ENCODE peak calls at places on chromosomes 5 and 9, in seven cellular contexts. Z is HepG2, B is SK-N-SH, O is H1, S is T47D, T is K562, V is GM12878. I is an unnamed sample.

GRCh38 chr9:26939934-26940711 is 6.9 kb downstream of the PLAA start:
- DNase-seq in O (no peak), S (no peak), V (no peak), T (no peak), B (no peak), Z (no peak), I (no peak)

GRCh38 chr5:146753618-146754123 is 124.9 kb downstream of the PPP2R2B start:
- DNase-seq in Z (no peak), O (no peak), V (no peak), S (no peak), B (no peak), T (no peak), I (no peak)

GRCh38 chr5:307794-308579 is 13.5 kb upstream of the AHRR start:
- DNase-seq in B (no peak), V (no peak), T (no peak), O (no peak), Z (no peak), S (no peak), I (no peak)

GRCh38 chr9:4549751-4550295 is 59.6 kb downstream of the SLC1A1 start:
- DNase-seq in T (no peak), B (no peak), Z (no peak), O (no peak), V (no peak), S (no peak), I (no peak)

GRCh38 chr5:156379198-156379597 is 52.2 kb downstream of the SGCD start:
- DNase-seq in S (no peak), B (no peak), Z (no peak), O (no peak), V (no peak), T (no peak), I (no peak)

GRCh38 chr5:27875148-27875547 is 836.8 kb upstream of the CDH9 start:
- DNase-seq in S (no peak), Z (no peak), O (no peak), V (no peak), B (no peak), T (no peak), I (no peak)

GRCh38 chr5:36713541-36713940 is 107.1 kb downstream of the SLC1A3 start:
- DNase-seq in Z (no peak), S (no peak), T (no peak), V (no peak), B (no peak), O (no peak), I (no peak)

GRCh38 chr5:65925094-65925600 is 1.2 kb upstream of the ERBIN start:
- DNase-seq in V (peak; percentile 56), Z (peak; percentile 36), T (peak; percentile 82), S (peak; percentile 46), O (no peak), B (no peak), I (no peak)

GRCh38 chr5:124463840-124464239 is 282.6 kb downstream of the ZNF608 start:
- DNase-seq in B (no peak), Z (no peak), S (no peak), O (no peak), T (no peak), V (no peak), I (no peak)

GRCh38 chr5:171221931-171222330 is 87.1 kb upstream of the TLX3 start:
- DNase-seq in B (no peak), S (no peak), Z (no peak), O (no peak), V (no peak), T (no peak), I (no peak)

GRCh38 chr9:27227192-27227591 is 69.8 kb downstream of the EQTN start:
- DNase-seq in B (no peak), S (no peak), V (no peak), T (no peak), Z (peak; percentile 1), O (no peak), I (no peak)

GRCh38 chr9:5630038-5630507 is 1.2 kb downstream of the RIC1 start:
- DNase-seq in T (peak; percentile 38), S (no peak), V (no peak), B (peak; percentile 42), O (no peak), Z (peak; percentile 16), I (no peak)

DNA sequence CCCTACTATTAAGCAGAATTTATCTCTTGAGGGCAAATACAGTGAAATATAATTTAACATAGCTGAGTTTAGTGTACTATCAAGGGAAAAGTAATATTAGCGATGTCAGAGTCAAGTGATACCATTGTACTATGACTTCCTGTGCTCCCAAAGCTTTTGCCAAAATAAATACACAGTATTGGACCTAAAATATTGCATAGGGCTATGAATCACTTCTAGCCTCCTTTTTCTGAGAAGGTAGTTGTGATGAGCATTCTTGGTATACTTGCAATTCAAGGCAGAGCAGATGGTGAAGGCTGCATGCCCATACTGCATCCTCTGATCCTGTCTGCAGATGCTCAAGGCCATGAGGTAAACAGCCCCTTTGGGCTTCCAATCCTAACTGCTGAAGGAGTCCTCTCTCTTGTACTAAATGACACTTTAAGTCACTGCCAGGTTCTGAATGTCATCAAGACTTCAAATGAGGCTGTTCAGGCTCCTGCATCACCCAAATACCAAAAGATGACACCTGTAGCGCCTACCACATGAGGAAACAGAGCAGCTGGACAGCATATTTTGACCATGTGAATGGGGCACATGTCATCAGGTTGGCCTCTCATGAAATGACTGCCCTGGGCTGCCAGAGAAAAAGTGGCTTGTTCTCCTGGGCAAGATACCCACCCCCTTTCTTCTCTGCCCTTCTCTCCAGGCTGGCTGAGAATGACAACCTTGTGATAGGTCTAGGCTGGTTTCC is 29.7 kb upstream of the PPP2CA start:
- DNase-seq in Z (no peak), V (no peak), S (no peak), O (no peak), T (no peak), B (no peak), I (no peak)
- TF ChIP-seq JUND in Z (no peak), V (no peak), S (no peak), O (no peak), T (no peak), B (no peak), I (no peak)

DNA sequence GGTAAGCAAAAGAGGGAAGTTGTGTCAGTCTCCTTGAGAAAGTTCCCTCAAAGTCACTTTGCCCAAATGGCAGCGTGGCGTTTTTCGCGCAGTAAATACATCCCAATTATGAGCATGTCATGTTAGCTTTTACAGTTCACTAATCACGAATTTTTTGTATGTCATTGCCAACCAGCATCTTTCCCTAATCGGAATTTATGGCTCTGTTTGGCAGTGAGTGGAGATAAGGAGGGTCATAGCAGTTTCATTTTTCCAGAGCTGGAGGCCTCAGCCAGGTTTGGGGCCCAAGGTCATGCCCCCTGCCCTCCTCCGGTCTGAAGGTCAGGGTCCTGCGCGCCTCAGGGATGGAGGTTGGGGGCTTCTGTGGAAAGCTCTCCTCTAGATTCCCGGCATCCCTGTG is 50.1 kb downstream of the C5orf15 start:
- DNase-seq in T (no peak), V (no peak), Z (no peak), B (no peak), S (no peak), O (no peak), I (no peak)
- TF ChIP-seq JUND in T (no peak), V (no peak), Z (no peak), B (no peak), S (no peak), O (no peak), I (no peak)

GRCh38 chr5:161030219-161030618 is 178.2 kb upstream of the ATP10B start:
- DNase-seq in O (no peak), B (no peak), S (no peak), T (no peak), Z (no peak), V (no peak), I (no peak)
- TF ChIP-seq JUND in O (no peak), B (no peak), S (no peak), T (no peak), Z (no peak), V (no peak), I (no peak)

GRCh38 chr5:92927291-92927778 is 653.7 kb downstream of the NR2F1-AS1 start:
- DNase-seq in B (no peak), V (no peak), T (no peak), Z (peak; percentile 96), O (no peak), S (no peak), I (peak; percentile 72)
- TF ChIP-seq JUND in B (no peak), V (no peak), T (no peak), Z (peak; percentile 97), O (no peak), S (no peak), I (peak; percentile 84)

DNA sequence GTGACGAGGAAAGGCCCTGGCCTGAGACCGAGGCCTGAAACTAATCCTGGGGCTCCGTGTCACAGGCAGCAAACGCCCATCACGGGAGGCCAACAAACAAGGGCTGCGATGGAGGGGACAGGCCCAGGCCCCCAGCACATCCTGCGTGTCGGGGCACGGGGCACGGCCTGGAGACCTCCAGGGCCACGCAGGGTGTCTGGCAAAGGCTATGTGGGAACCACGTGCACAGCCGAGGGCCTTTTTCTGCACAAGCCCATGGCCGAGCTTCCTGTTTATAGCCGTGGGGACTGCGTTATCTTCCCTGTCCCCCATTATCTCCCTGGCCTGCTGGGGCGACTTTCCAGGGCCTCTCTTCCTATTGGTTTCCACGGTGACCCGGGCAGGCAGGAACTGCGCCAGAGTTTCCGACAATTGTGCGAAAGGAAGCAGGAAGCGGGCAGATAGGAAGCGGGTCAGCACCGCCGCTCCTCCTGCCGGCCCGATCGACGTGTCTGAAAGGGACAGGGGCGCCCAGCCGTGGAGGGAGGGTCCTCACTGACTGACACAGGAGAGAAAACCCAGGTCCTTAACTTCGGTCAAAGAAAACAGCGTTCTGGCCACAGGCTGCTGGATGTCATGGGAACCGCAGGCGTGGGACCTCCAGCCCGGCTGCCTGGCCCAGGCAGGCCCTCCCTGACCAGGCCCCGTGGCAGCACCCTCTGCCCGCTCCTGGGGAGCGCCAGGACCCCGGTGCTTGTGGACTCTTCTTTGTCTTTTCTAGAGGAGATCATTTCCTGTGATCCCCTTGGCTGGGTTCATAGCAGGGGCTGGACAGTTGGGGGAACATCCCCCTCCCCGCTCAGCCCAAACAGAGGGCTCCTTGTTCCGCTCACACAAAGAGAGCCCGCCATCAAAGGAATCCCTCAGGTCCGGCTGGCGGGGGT is 29.1 kb upstream of the SEC16A start:
- DNase-seq in V (no peak), B (no peak), S (no peak), T (peak; percentile 88), O (no peak), Z (peak; percentile 34), I (no peak)
- TF ChIP-seq JUND in V (no peak), B (no peak), S (no peak), T (no peak), O (no peak), Z (no peak), I (no peak)

DNA sequence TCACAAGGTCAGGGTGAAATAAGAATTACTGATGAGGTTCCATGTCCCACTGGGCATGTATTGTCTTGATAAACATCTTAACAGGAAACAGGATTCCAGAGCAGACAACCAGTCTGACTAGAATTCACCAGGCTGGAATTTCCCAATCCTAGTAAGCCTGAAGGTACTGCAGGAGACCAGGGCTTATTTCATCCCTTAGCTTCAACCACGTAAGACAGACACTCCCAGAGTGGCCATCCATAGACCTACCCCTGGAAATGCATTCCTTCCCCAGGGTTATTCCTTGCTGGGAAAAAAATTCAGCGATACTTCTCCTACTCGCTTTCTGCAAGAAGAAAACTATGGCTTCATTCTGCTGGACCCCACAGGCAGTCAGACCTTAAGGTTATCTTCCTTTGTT is 785.4 kb downstream of the NR2F1-AS1 start:
- DNase-seq in T (no peak), V (no peak), S (no peak), B (no peak), O (no peak), Z (no peak), I (no peak)
- TF ChIP-seq JUND in T (no peak), V (no peak), S (no peak), B (no peak), O (no peak), Z (no peak), I (no peak)

I was measured in HCT116.